ENCODE peak calls at places on chromosomes 11 and 22, in six cellular contexts. V, H, R, M, E and T are unnamed samples.

GRCh38 chr11:73218106-73218829 is at the start of gene P2RY2:
- DNase-seq in M (peak), E (peak), R (no peak), V (peak), H (peak), T (peak)

GRCh38 chr11:16791494-16791961 is 53.1 kb downstream of the C11orf58 start:
- DNase-seq in M (no peak), E (no peak), R (peak), H (peak), V (no peak), T (no peak)

GRCh38 chr11:111782109-111782784 is 16.1 kb upstream of the PPP2R1B start:
- DNase-seq in H (no peak), R (no peak), E (no peak), V (no peak), M (no peak), T (no peak)

GRCh38 chr11:112745958-112746357 is 215.3 kb upstream of the NCAM1 start:
- DNase-seq in V (no peak), M (no peak), H (no peak), R (no peak), E (no peak), T (no peak)

GRCh38 chr11:8261921-8262551 is 1.6 kb downstream of the LMO1 start:
- DNase-seq in M (no peak), R (no peak), H (no peak), E (no peak), V (no peak), T (peak)

GRCh38 chr22:19824197-19825015 is 30.3 kb downstream of the GNB1L start:
- DNase-seq in M (peak), V (peak), H (peak), E (no peak), R (no peak), T (no peak)

GRCh38 chr22:39179841-39180335 is 27.4 kb upstream of the CBX7 start:
- DNase-seq in R (no peak), V (no peak), M (no peak), H (no peak), E (peak), T (no peak)

GRCh38 chr11:38254849-38255248 is 1656.8 kb upstream of the RAG2 start:
- DNase-seq in R (no peak), H (no peak), V (no peak), M (no peak), E (no peak), T (no peak)

GRCh38 chr11:72373163-72373562 is 61.2 kb downstream of the CLPB start:
- DNase-seq in E (no peak), H (no peak), M (no peak), R (no peak), V (no peak), T (no peak)

GRCh38 chr11:22304337-22304961 is 33.7 kb upstream of the SLC17A6 start:
- DNase-seq in H (peak), E (peak), M (no peak), V (no peak), R (peak), T (no peak)

GRCh38 chr22:26669060-26669481 is 11.7 kb downstream of the MIAT start:
- DNase-seq in V (no peak), H (no peak), R (peak), M (peak), E (peak), T (no peak)

DNA sequence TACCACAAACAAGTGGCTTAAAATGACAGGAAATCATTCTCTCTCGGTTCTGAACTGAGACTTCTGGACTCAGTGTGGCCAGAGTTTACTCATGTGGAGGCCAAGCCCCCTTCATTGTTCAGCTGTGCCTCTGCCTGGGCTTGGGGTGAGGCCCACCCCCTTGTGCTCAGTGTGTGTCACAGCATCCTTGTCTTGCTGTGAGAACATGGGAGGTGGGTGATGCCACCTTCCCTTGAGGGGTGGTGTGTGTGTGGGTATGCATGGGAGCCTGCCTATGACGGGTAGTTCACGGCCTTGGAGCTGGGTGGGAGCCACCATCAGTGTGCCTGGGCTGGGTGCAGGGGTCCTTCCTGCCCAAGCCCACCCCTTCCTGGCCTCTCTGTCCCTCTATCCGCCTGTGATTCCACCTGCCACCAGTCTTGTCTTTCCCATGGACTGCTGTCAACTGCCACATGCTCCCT is 101.7 kb downstream of the MORC2 start:
- DNase-seq in H (no peak), R (no peak), V (peak), M (no peak), E (peak), T (peak)
- TF ChIP-seq CTCF in H (no peak), R (no peak), V (no peak), M (no peak), E (peak), T (no peak)

DNA sequence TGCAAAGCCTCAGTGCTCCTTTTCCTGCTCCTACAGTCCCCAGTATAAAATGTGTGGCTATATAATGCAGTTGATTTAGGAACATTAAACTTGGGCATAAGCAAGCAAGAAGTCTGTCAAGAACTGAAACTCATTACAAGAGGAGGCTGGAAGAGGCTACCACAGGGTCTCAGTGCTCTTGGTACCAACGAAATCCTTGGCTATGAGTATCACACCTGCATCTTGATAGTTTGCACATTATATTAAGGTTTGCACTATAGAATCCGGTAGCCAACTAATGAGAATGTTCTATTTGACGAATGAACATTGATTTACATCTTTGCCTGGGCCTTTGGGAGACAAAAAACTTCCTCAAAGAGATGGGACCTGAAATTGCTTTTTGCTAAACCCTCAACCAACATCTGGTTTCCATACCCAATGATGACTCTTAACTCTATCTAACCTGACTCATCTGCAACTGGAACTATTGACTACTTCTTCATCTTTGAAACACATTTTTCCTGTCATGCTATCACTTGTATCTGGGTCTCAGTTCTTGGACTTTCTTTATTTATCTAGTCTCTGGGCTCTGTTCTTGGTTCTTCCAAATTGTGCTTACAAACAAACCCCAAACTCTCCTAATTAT is 207.2 kb upstream of the CTSC start:
- DNase-seq in E (no peak), M (no peak), R (no peak), V (no peak), H (no peak), T (no peak)
- TF ChIP-seq CTCF in E (no peak), M (no peak), R (no peak), V (no peak), H (peak), T (peak)

GRCh38 chr11:69102732-69103615 is 52.8 kb upstream of the SMIM38 start:
- DNase-seq in H (no peak), R (no peak), E (peak), M (no peak), V (peak), T (no peak)
- TF ChIP-seq CTCF in H (no peak), R (peak), E (peak), M (no peak), V (no peak), T (no peak)

DNA sequence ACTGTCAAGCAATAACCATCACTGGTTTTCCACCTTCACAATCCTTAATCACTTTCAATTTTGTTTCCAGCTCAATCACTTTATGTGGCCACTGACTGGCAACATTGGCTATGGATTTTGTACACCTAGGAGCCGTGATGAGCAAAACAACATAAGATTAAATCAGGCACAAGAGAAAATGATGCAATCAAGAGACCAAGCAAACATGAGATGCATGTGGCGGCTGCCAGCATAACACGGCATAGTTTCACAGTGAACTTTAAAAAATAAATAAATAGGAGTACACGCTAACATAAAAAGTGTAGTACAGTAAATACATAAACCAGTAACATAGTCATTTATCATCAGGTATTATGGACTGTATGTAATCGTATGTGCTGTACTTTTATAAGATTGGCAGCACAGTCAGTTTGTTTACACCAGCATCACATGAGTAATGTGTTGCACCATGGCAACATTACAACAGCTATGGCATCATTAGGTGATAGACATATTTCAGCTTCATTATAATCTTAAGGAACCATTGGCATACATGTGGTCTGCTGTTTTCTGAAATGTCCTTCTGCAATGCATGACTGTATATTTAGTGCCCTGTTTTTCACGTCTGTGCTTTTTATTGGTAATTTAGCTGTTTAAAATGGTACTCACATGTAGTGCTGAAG is 83.3 kb upstream of the PRDM11 start:
- DNase-seq in H (no peak), V (no peak), E (no peak), R (no peak), M (no peak), T (no peak)
- TF ChIP-seq CTCF in H (no peak), V (no peak), E (no peak), R (no peak), M (no peak), T (no peak)